ENCODE peak calls at places on chromosomes 4 and X, in eight cellular contexts. R is body of pancreas, Y is ovary, V is adrenal gland, N is HepG2, W is heart left ventricle, I is A549, E is uterus. H is an unnamed sample.

GRCh38 chr4:107034982-107035710 is 967 bp downstream of the DKK2 start:
- DNase-seq in N (no peak), W (no peak), V (no peak), Y (peak; percentile 21), I (no peak), R (no peak), E (peak; percentile 6), H (peak; percentile 28)

GRCh38 chr4:79651516-79651915 is 243.5 kb upstream of the GK2 start:
- DNase-seq in V (no peak), W (no peak), N (peak; percentile 1), I (no peak), R (peak; percentile 5), E (no peak), Y (no peak), H (peak; percentile 75)

GRCh38 chr4:7384003-7384928 is 50.5 kb downstream of the PSAPL1 start:
- DNase-seq in Y (no peak), I (no peak), R (no peak), N (no peak), V (no peak), W (peak; percentile 9), E (no peak), H (no peak)

GRCh38 chr4:171583790-171584189 is 229.4 kb upstream of the GALNTL6 start:
- DNase-seq in I (no peak), R (no peak), N (no peak), Y (no peak), V (no peak), W (no peak), E (no peak), H (no peak)

GRCh38 chr4:8838911-8839431 is 32.7 kb downstream of the HMX1 start:
- DNase-seq in Y (peak; percentile 7), R (no peak), E (no peak), I (no peak), W (no peak), V (no peak), N (no peak), H (no peak)

GRCh38 chr4:137427411-137427810 is 104.9 kb downstream of the PCDH18 start:
- DNase-seq in W (no peak), V (no peak), Y (no peak), R (no peak), I (no peak), N (no peak), E (no peak), H (no peak)

GRCh38 chr4:60962286-60962685 is 237.8 kb upstream of the ADGRL3 start:
- DNase-seq in R (no peak), I (no peak), V (no peak), N (no peak), Y (no peak), E (no peak), W (no peak), H (no peak)

GRCh38 chrX:55524487-55524886 is 34.8 kb upstream of the USP51 start:
- DNase-seq in N (peak; percentile 0), E (no peak), I (peak; percentile 3), V (no peak), Y (no peak), W (no peak), R (no peak), H (no peak)

GRCh38 chr4:153234923-153235322 is 30.7 kb downstream of the TRIM2 start:
- DNase-seq in N (no peak), V (no peak), R (no peak), I (no peak), W (no peak), E (no peak), Y (no peak), H (peak; percentile 44)

GRCh38 chrX:100687546-100687945 is 43.5 kb downstream of the SRPX2 start:
- DNase-seq in N (no peak), V (no peak), E (no peak), R (no peak), I (no peak), Y (no peak), W (no peak), H (no peak)

GRCh38 chr4:10773010-10773409 is 88.4 kb upstream of the CLNK start:
- DNase-seq in E (no peak), V (no peak), N (no peak), Y (no peak), W (no peak), I (no peak), R (no peak), H (no peak)

GRCh38 chr4:11634283-11634682 is 205.6 kb upstream of the HS3ST1 start:
- DNase-seq in I (no peak), R (no peak), Y (no peak), E (no peak), W (no peak), N (no peak), V (no peak), H (no peak)

GRCh38 chrX:138859421-138859820 is 147.9 kb upstream of the FGF13 start:
- DNase-seq in I (no peak), R (no peak), E (no peak), N (no peak), V (no peak), W (no peak), Y (no peak), H (no peak)

GRCh38 chr4:142353149-142353738 is 492.9 kb downstream of the INPP4B start:
- DNase-seq in Y (peak; percentile 22), V (peak; percentile 33), N (peak; percentile 27), R (peak; percentile 41), W (no peak), E (no peak), I (peak; percentile 61), H (peak; percentile 68)

GRCh38 chr4:16136771-16137170 is 52.9 kb upstream of the PROM1 start:
- DNase-seq in R (no peak), N (no peak), W (no peak), E (no peak), Y (no peak), V (no peak), I (no peak), H (no peak)

GRCh38 chrX:10722804-10723364 is 102.5 kb upstream of the MID1 start:
- DNase-seq in R (peak; percentile 59), N (no peak), V (peak; percentile 48), Y (peak; percentile 75), W (no peak), E (peak; percentile 84), I (peak; percentile 47), H (peak; percentile 54)

GRCh38 chrX:23667239-23668177 is at the start of gene PRDX4:
- DNase-seq in N (peak; percentile 75), I (peak; percentile 94), Y (peak; percentile 90), E (peak; percentile 86), W (peak; percentile 93), R (peak; percentile 90), V (peak; percentile 92), H (peak; percentile 88)
- TF ChIP-seq POLR2A in N (peak; percentile 69), I (peak; percentile 80), Y (peak; percentile 38), E (peak; percentile 30), W (no peak), R (peak; percentile 76), V (no peak), H (peak; percentile 81)

GRCh38 chr4:39044364-39044946 is 12.2 kb upstream of the TMEM156 start:
- DNase-seq in E (peak; percentile 95), R (peak; percentile 96), W (peak; percentile 94), I (peak; percentile 95), Y (peak; percentile 93), N (peak; percentile 93), V (peak; percentile 95), H (peak; percentile 94)
- TF ChIP-seq POLR2A in E (peak; percentile 37), R (peak; percentile 13), W (no peak), I (no peak), Y (no peak), N (peak; percentile 91), V (no peak), H (peak; percentile 81)

GRCh38 chr4:1346781-1347409 is at the start of gene UVSSA:
- DNase-seq in W (peak; percentile 100), E (peak; percentile 100), R (peak; percentile 100), V (peak; percentile 100), I (peak; percentile 99), Y (peak; percentile 100), N (peak; percentile 97), H (peak; percentile 100)
- TF ChIP-seq POLR2A in W (peak; percentile 77), E (peak; percentile 80), R (peak; percentile 79), V (peak; percentile 92), I (peak; percentile 47), Y (peak; percentile 97), N (no peak), H (no peak)

DNA sequence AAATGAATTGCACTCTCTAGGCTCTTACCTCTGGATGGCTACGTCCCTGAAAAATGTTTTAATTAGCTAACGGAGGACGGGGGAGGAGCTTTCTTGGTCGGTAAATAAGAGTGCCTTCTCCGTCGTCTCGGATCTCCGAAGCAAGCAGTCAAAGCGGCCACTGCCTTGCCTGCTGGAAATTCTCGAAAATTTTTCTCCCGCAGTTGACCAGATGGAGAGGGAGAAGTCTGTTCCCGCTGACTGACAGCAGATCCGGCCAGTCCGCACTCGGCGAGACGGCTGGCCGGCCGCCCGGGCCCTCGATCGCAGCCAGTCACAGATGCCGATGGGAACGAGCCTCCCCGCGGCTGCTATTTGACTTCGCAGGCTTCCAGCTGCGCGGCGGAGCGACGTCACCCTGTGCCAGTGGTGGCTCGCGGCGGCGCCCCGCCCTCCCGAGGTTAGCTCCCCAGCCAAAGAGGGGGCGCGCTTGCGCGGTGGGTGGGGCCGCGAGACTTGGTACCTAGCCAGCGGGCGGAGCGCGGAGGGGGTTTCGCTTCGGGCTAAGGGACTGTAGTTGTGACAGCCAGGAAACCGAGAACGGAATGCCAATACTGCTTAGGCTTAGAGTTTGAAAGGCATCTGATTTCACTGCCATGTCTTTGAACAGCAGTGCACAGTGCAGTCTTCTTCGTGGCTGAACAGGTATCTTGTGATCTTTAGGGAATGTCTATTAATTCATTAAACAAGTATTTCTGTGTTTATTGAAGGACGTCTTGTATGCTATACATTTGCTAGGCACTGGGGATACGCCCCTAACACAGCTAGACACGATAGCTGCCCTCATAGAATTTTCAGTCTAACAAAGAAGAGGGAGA is at the start of gene PPM1K:
- DNase-seq in Y (peak; percentile 100), V (peak; percentile 99), I (peak; percentile 95), N (peak; percentile 95), W (peak; percentile 100), R (peak; percentile 100), E (peak; percentile 99), H (peak; percentile 99)
- TF ChIP-seq POLR2A in Y (peak; percentile 92), V (peak; percentile 83), I (peak; percentile 26), N (peak; percentile 46), W (peak; percentile 20), R (peak; percentile 87), E (peak; percentile 95), H (no peak)

GRCh38 chrX:155881158-155881993 is at the start of gene VAMP7:
- DNase-seq in W (peak; percentile 91), E (peak; percentile 80), R (peak; percentile 89), V (peak; percentile 85), N (peak; percentile 78), I (peak; percentile 92), Y (peak; percentile 78), H (peak; percentile 91)
- TF ChIP-seq POLR2A in W (no peak), E (no peak), R (peak; percentile 53), V (peak; percentile 49), N (peak; percentile 43), I (peak; percentile 89), Y (no peak), H (no peak)

GRCh38 chr4:48108309-48109073 is 25.6 kb downstream of the TXK start:
- DNase-seq in Y (no peak), R (no peak), E (no peak), I (no peak), W (no peak), N (no peak), V (no peak), H (no peak)
- TF ChIP-seq POLR2A in Y (no peak), R (no peak), E (no peak), I (no peak), W (no peak), N (no peak), V (no peak), H (no peak)

GRCh38 chr4:56680266-56680665 is 830 bp downstream of the HOPX start:
- DNase-seq in N (no peak), V (no peak), Y (no peak), I (no peak), W (no peak), R (no peak), E (no peak), H (no peak)
- TF ChIP-seq POLR2A in N (no peak), V (no peak), Y (no peak), I (no peak), W (no peak), R (no peak), E (no peak), H (no peak)

GRCh38 chrX:153689654-153690465 is 2.1 kb downstream of the SLC6A8 start:
- DNase-seq in V (no peak), E (no peak), N (no peak), Y (no peak), R (no peak), I (no peak), W (peak; percentile 25), H (no peak)
- TF ChIP-seq POLR2A in V (no peak), E (no peak), N (no peak), Y (no peak), R (no peak), I (no peak), W (no peak), H (no peak)